ENCODE peak calls at places on chromosomes 5 and 9, in five cellular contexts. P is fibroblast of lung, D is IMR-90, R is neural progenitor cell, K is activated B cell treated with CpG ODN at 0.5 μM for 24 hours. Z is an unnamed sample.

GRCh38 chr5:124634820-124635323 is 111.6 kb downstream of the ZNF608 start:
- DNase-seq in K (no peak), P (peak), D (peak), R (no peak), Z (no peak)

GRCh38 chr9:126877418-126877817 is 17.0 kb downstream of the ZBTB34 start:
- DNase-seq in D (no peak), K (no peak), P (no peak), R (no peak), Z (no peak)

GRCh38 chr5:140591747-140592372 is 27.2 kb downstream of the SLC35A4 start:
- DNase-seq in R (no peak), D (peak), K (no peak), P (peak), Z (no peak)

GRCh38 chr5:143931389-143931984 is 119.5 kb downstream of the HMHB1 start:
- DNase-seq in K (no peak), P (no peak), D (no peak), R (peak), Z (no peak)

GRCh38 chr5:64347308-64347707 is 158.5 kb upstream of the RGS7BP start:
- DNase-seq in K (no peak), P (no peak), R (peak), D (no peak), Z (no peak)

GRCh38 chr9:83457005-83457404 is 81.2 kb downstream of the FRMD3 start:
- DNase-seq in K (no peak), P (no peak), R (no peak), D (no peak), Z (no peak)

GRCh38 chr5:142839711-142840441 is 69.7 kb downstream of the ARHGAP26 start:
- DNase-seq in R (no peak), P (no peak), K (no peak), D (peak), Z (no peak)

GRCh38 chr5:141866111-141866510 is 12.1 kb downstream of the PCDH1 start:
- DNase-seq in R (no peak), P (no peak), K (no peak), D (no peak), Z (peak)

GRCh38 chr5:37005946-37006540 is 129.5 kb downstream of the NIPBL start:
- DNase-seq in K (no peak), D (peak), P (peak), R (no peak), Z (no peak)

GRCh38 chr5:143113461-143113860 is 290.0 kb downstream of the NR3C1 start:
- DNase-seq in R (no peak), K (no peak), P (no peak), D (no peak), Z (no peak)

GRCh38 chr5:156851880-156852279 is 1.8 kb downstream of the PPP1R2B start:
- DNase-seq in D (no peak), P (no peak), K (no peak), R (no peak), Z (no peak)

GRCh38 chr9:76897804-76898525 is 7.9 kb downstream of the PRUNE2 start:
- DNase-seq in K (no peak), R (no peak), P (no peak), D (no peak), Z (no peak)

GRCh38 chr9:19840953-19841352 is 52.1 kb upstream of the SLC24A2 start:
- DNase-seq in R (no peak), P (no peak), K (no peak), D (no peak), Z (no peak)

GRCh38 chr9:88197781-88198345 is 59.6 kb upstream of the SPATA31C2 start:
- DNase-seq in R (no peak), P (peak), K (no peak), D (peak), Z (no peak)

GRCh38 chr9:77472646-77473045 is 175.5 kb downstream of the GNA14 start:
- DNase-seq in P (peak), D (no peak), K (no peak), R (no peak), Z (no peak)

GRCh38 chr9:98807811-98808195 is 333 bp downstream of the GALNT12 start:
- DNase-seq in K (no peak), P (peak), D (no peak), R (peak), Z (no peak)

GRCh38 chr5:141611289-141611688 is 7.5 kb downstream of the DIAPH1 start:
- DNase-seq in K (no peak), P (no peak), R (peak), D (no peak), Z (no peak)

GRCh38 chr9:131097259-131097947 is 1.1 kb downstream of the AIF1L start:
- DNase-seq in D (no peak), P (no peak), K (no peak), R (no peak), Z (no peak)

GRCh38 chr5:156411131-156411727 is 84.3 kb downstream of the SGCD start:
- DNase-seq in R (no peak), P (peak), K (no peak), D (peak), Z (no peak)

GRCh38 chr5:157505496-157505895 is 45.5 kb downstream of the NIPAL4 start:
- DNase-seq in P (no peak), K (no peak), R (no peak), D (no peak), Z (no peak)

GRCh38 chr5:20610650-20611049 is 622.6 kb upstream of the CDH18 start:
- DNase-seq in R (no peak), K (no peak), P (no peak), D (no peak), Z (no peak)

GRCh38 chr9:131270171-131271015 is 5.9 kb downstream of the FAM78A start:
- DNase-seq in P (no peak), K (peak), D (no peak), R (no peak), Z (no peak)

GRCh38 chr5:143002459-143003327 is 232.5 kb downstream of the ARHGAP26 start:
- DNase-seq in R (peak), D (peak), K (no peak), P (peak), Z (no peak)

GRCh38 chr9:72363908-72364678 is 915 bp downstream of the ZFAND5 start:
- DNase-seq in P (peak), D (peak), K (peak), R (peak), Z (peak)
- TF ChIP-seq CTCF in P (no peak), D (no peak), K (no peak), R (no peak), Z (no peak)

GRCh38 chr5:74013222-74013621 is 387.2 kb downstream of the ARHGEF28 start:
- DNase-seq in R (no peak), D (no peak), K (no peak), P (no peak), Z (no peak)

GRCh38 chr5:74015716-74016115 is 389.7 kb downstream of the ARHGEF28 start:
- DNase-seq in R (no peak), D (no peak), K (no peak), P (peak), Z (no peak)

GRCh38 chr5:74017112-74017511 is 391.1 kb downstream of the ARHGEF28 start:
- DNase-seq in R (no peak), P (peak), K (no peak), D (no peak), Z (no peak)

GRCh38 chr5:74017786-74018211 is 391.8 kb downstream of the ARHGEF28 start:
- DNase-seq in P (peak), K (no peak), R (no peak), D (peak), Z (no peak)

GRCh38 chr5:74016373-74016772 is 390.4 kb downstream of the ARHGEF28 start:
- DNase-seq in P (no peak), D (no peak), R (no peak), K (no peak), Z (no peak)
- TF ChIP-seq CTCF in P (no peak), D (no peak), R (peak), K (no peak), Z (no peak)

DNA sequence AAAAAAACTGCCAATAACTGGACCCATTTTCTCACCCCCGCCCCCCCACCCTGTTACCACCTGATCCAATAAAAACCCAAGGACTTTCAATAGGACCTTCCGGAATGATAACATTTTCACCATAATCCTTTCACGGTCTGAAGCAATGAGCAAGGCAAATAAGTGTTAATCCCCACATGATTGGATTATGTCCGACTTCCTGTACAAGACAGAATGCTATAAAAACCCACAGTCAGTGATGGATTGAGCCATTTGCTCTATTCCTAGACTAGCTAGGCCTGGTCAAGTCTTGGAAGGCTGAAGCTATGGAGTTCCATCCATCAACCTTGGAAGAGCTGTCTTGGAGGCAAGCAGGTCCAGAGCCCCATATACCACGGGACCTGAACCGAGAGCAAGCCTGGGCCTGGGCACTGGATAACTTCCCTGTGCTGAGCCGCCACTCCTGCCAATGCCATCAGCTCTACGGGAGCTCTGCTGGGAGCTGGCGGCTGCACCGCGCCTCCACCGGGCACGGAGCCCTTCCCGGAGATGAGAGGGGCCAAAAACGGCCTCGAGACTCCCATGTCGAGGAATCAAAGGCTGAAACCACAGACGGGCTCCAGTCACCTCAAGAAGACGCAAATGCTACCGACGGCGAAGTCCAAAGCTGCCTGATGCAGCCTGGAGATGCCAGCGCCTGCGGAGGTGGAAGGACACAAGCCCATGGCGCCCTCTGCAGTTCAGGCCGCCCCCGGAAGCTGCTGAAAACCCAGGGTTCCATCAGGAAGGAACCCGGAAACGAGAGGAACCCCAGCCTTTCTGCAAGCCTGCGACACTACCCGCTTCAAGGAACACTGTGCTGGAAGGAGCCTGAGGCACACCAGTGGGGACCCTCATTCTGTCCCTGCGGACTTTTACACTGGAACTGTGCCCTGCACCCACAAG is 69.2 kb downstream of the ANXA2R start:
- DNase-seq in R (peak), D (no peak), K (no peak), P (peak), Z (no peak)
- TF ChIP-seq CTCF in R (peak), D (peak), K (no peak), P (peak), Z (no peak)

DNA sequence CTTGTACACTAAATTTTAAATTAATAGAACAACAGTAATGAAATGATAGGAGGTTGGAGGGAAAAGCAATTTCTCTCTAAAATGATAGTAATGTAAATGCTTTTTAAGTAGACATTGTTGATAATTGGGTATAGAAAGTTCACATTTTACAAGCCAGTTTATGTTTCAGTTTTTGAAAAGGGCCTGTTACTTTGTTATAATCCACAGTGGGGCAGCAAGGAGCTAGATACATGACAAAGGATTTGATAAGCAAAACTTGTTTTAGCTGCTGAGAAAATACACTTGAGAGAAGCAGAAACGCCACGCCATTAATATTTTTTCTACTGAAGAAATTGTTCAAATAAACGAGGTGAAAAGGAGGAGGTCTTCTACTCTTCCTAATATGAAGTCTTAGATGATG is 30.2 kb downstream of the SREK1 start:
- DNase-seq in D (peak), K (no peak), R (no peak), P (peak), Z (no peak)
- TF ChIP-seq CTCF in D (peak), K (no peak), R (peak), P (peak), Z (no peak)

GRCh38 chr5:168291961-168292782 is 727 bp downstream of the WWC1 start:
- DNase-seq in K (no peak), P (no peak), D (peak), R (peak), Z (no peak)
- TF ChIP-seq CTCF in K (no peak), P (peak), D (peak), R (peak), Z (no peak)

GRCh38 chr5:154967419-154968024 is 26.6 kb downstream of the MRPL22 start:
- DNase-seq in K (no peak), D (peak), R (peak), P (no peak), Z (no peak)
- TF ChIP-seq CTCF in K (no peak), D (peak), R (peak), P (peak), Z (peak)

DNA sequence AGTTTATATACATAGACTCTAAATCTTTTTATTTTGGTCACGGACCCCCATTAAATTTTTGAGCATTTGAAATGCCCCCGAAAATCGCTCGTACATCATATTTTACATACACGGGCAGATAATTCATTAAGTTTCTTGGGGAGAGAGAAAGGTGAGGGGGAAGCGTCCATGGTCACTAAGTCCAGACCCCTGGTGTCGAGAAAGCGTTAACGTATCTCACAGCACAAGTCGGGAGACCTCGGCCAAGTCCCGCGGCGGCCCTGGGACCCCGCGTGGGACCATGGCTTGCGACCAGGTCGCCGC is 794 bp downstream of the PTBP3 start:
- DNase-seq in D (no peak), R (no peak), K (no peak), P (no peak), Z (no peak)
- TF ChIP-seq CTCF in D (peak), R (peak), K (no peak), P (peak), Z (no peak)

GRCh38 chr9:116152390-116152789 is 1.2 kb upstream of the PAPPA start:
- DNase-seq in D (peak), R (no peak), K (no peak), P (no peak), Z (no peak)

GRCh38 chr9:116151966-116152381 is 1.6 kb upstream of the PAPPA start:
- DNase-seq in P (peak), R (no peak), D (peak), K (no peak), Z (no peak)

GRCh38 chr9:116149844-116150243 is 3.7 kb upstream of the PAPPA start:
- DNase-seq in K (no peak), R (peak), P (no peak), D (no peak), Z (no peak)

GRCh38 chr9:116152941-116153764 is 438 bp upstream of the PAPPA start:
- DNase-seq in K (no peak), P (peak), R (peak), D (peak), Z (no peak)

DNA sequence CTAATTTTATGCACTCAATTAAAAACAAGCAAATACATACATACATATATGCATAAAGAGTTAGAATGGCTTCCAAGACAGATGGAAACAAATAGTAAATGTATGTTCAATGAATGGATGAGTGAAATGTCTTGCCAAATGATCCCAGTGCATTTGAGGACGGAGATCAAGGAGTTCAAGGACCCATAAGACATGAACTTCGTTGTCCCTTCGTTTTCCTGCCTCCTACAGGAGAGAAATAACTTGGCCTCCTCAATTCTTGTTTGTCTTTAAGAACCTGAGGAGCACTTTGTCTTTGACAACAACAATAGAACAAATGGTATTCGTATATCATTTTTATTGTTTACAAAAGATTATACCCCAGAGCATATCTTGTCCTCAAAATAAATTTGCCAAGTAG is 2.4 kb upstream of the PAPPA start:
- DNase-seq in D (no peak), K (no peak), P (no peak), R (no peak), Z (no peak)
- TF ChIP-seq CTCF in D (no peak), K (no peak), P (no peak), R (no peak), Z (no peak)